ENCODE peak calls at places on chromosomes 1 and 21, in five cellular contexts. O is psoas muscle; Y is bronchial epithelial cell; G is esophagus muscularis mucosa; S is stimulated activated CD4-positive, alpha-beta T cell treated with anti-CD3 and anti-CD28 coated beads, Interleukin-2, amount 100 ng/mL, for 48 hours. U is an unnamed sample.

GRCh38 chr1:225424562-225425210 is 3.2 kb downstream of the LBR start:
- DNase-seq in O (no peak), Y (peak; percentile 13), G (no peak), S (no peak), U (no peak)

GRCh38 chr1:42756956-42757891 is 9.6 kb downstream of the P3H1 start:
- DNase-seq in O (no peak), Y (peak; percentile 71), G (no peak), S (no peak), U (peak; percentile 40)

GRCh38 chr1:51170342-51170741 is 65.7 kb upstream of the RNF11 start:
- DNase-seq in O (no peak), Y (peak; percentile 98), G (no peak), S (no peak), U (no peak)

GRCh38 chr1:146032613-146033219 is 11.2 kb upstream of the HJV start:
- DNase-seq in O (no peak), Y (peak; percentile 59), G (no peak), S (no peak), U (no peak)

GRCh38 chr21:16330340-16331319 is 600.8 kb downstream of the USP25 start:
- DNase-seq in O (no peak), Y (peak; percentile 69), G (no peak), S (peak; percentile 2), U (peak; percentile 72)

GRCh38 chr1:65198095-65198494 is 50.1 kb downstream of the AK4 start:
- DNase-seq in O (no peak), Y (no peak), G (no peak), S (no peak), U (no peak)

GRCh38 chr21:46118871-46119564 is 21.1 kb downstream of the COL6A2 start:
- DNase-seq in O (peak; percentile 12), Y (no peak), G (no peak), S (no peak), U (no peak)

GRCh38 chr1:117013310-117013850 is 11.8 kb downstream of the CD101 start:
- DNase-seq in O (no peak), Y (peak; percentile 61), G (no peak), S (no peak), U (no peak)

GRCh38 chr1:150146853-150147542 is 2.7 kb upstream of the PLEKHO1 start:
- DNase-seq in O (no peak), Y (no peak), G (no peak), S (no peak), U (no peak)

GRCh38 chr1:53088616-53089300 is 26.7 kb downstream of the PODN start:
- DNase-seq in O (no peak), Y (no peak), G (no peak), S (no peak), U (no peak)

GRCh38 chr1:66929289-66929688 is 4.5 kb downstream of the MIER1 start:
- DNase-seq in O (no peak), Y (no peak), G (no peak), S (no peak), U (no peak)

GRCh38 chr1:2235300-2235998 is 7.3 kb downstream of the SKI start:
- DNase-seq in O (no peak), Y (no peak), G (no peak), S (no peak), U (no peak)

GRCh38 chr1:75083848-75084514 is 50.2 kb upstream of the LHX8 start:
- DNase-seq in O (no peak), Y (peak; percentile 28), G (no peak), S (no peak), U (no peak)